ENCODE peak calls at places on chromosomes 2 and 18, in four cellular contexts. D is activated T-cell treated with anti-CD3 and anti-CD28 coated beads, Interleukin-2, amount 50 U/mL, for 24 hours; U is GM12865; B is left ventricle myocardium inferior. H is an unnamed sample.

GRCh38 chr2:164205347-164205746 is 415.9 kb downstream of the GRB14 start:
- DNase-seq in U (no peak), D (no peak), B (no peak), H (no peak)

GRCh38 chr18:48600046-48600745 is 61.4 kb downstream of the CTIF start:
- DNase-seq in B (no peak), U (no peak), D (no peak), H (peak; percentile 48)

GRCh38 chr2:169363570-169364150 is 1.3 kb upstream of the LRP2 start:
- DNase-seq in U (peak; percentile 44), B (no peak), D (peak; percentile 65), H (peak; percentile 79)

GRCh38 chr2:33810046-33810835 is 211.1 kb upstream of the FAM98A start:
- DNase-seq in U (no peak), D (no peak), B (no peak), H (no peak)

GRCh38 chr18:57251747-57252146 is 100.6 kb upstream of the ST8SIA3 start:
- DNase-seq in U (no peak), D (no peak), B (no peak), H (no peak)

GRCh38 chr2:149732730-149733290 is 145.2 kb upstream of the MMADHC start:
- DNase-seq in D (no peak), U (no peak), B (no peak), H (no peak)

GRCh38 chr2:71783215-71783614 is 329.9 kb downstream of the DYSF start:
- DNase-seq in D (no peak), B (no peak), U (no peak), H (no peak)

GRCh38 chr18:5478261-5478660 is 65.5 kb downstream of the EPB41L3 start:
- DNase-seq in B (no peak), U (no peak), D (no peak), H (no peak)

GRCh38 chr2:119823734-119824334 is 64.1 kb downstream of the PTPN4 start:
- DNase-seq in U (peak; percentile 38), D (no peak), B (no peak), H (no peak)

GRCh38 chr2:221529177-221529942 is 42.7 kb downstream of the EPHA4 start:
- DNase-seq in B (peak; percentile 33), U (no peak), D (no peak), H (no peak)

GRCh38 chr2:85435220-85435958 is 16.9 kb downstream of the SH2D6 start:
- DNase-seq in B (no peak), U (no peak), D (no peak), H (no peak)

GRCh38 chr2:60097298-60097697 is 456.2 kb downstream of the BCL11A start:
- DNase-seq in B (no peak), D (no peak), U (no peak), H (no peak)

GRCh38 chr18:38940863-38941531 is 1375.4 kb upstream of the CELF4 start:
- DNase-seq in U (peak; percentile 94), D (peak; percentile 67), B (no peak), H (no peak)

GRCh38 chr2:8018956-8019355 is 662.9 kb upstream of the ID2 start:
- DNase-seq in D (no peak), U (no peak), B (no peak), H (no peak)

GRCh38 chr2:198807131-198807530 is 650.6 kb downstream of the SATB2 start:
- DNase-seq in D (no peak), B (no peak), U (no peak), H (no peak)

GRCh38 chr2:223084873-223085272 is 32.9 kb downstream of the KCNE4 start:
- DNase-seq in B (no peak), D (no peak), U (no peak), H (no peak)

GRCh38 chr18:2902327-2902726 is 55.5 kb downstream of the EMILIN2 start:
- DNase-seq in D (no peak), B (no peak), U (no peak), H (no peak)

GRCh38 chr2:96685592-96686459 is 43.3 kb downstream of the FER1L5 start:
- DNase-seq in U (no peak), D (no peak), B (peak; percentile 30), H (no peak)

GRCh38 chr2:25707927-25708326 is 34.5 kb upstream of the DTNB start:
- DNase-seq in U (peak; percentile 27), B (no peak), D (no peak), H (peak; percentile 27)

GRCh38 chr2:42848270-42848669 is 55.9 kb upstream of the HAAO start:
- DNase-seq in B (no peak), U (no peak), D (no peak), H (peak; percentile 25)

GRCh38 chr2:85134255-85135065 is 1.3 kb downstream of the TCF7L1 start:
- DNase-seq in B (peak; percentile 50), U (no peak), D (peak; percentile 40), H (peak; percentile 71)

GRCh38 chr2:29770846-29771245 is 150.5 kb downstream of the ALK start:
- DNase-seq in U (no peak), B (no peak), D (no peak), H (no peak)

GRCh38 chr18:13120967-13121586 is 97.5 kb upstream of the LDLRAD4 start:
- DNase-seq in U (no peak), B (no peak), D (no peak), H (no peak)

GRCh38 chr2:223887127-223887526 is 49.7 kb upstream of the AP1S3 start:
- DNase-seq in D (no peak), U (no peak), B (no peak), H (no peak)

GRCh38 chr2:32464441-32464840 is 107.6 kb downstream of the BIRC6 start:
- DNase-seq in U (no peak), D (no peak), B (no peak), H (no peak)

H was measured in spleen.